ENCODE peak calls at places on chromosomes 3 and 15, in seven cellular contexts. S, Q, E, U, R, J and W are unnamed samples.

GRCh38 chr3:128133273-128133883 is 9.8 kb upstream of the RUVBL1 start:
- DNase-seq in E (no peak), J (no peak), U (no peak), S (peak), R (peak), Q (peak), W (no peak)

GRCh38 chr15:66400351-66400774 is 13.7 kb downstream of the MAP2K1 start:
- DNase-seq in Q (no peak), S (no peak), E (no peak), R (no peak), J (no peak), U (no peak), W (no peak)

GRCh38 chr3:10932596-10932995 is 60.0 kb upstream of the SLC6A1 start:
- DNase-seq in S (no peak), J (no peak), R (no peak), Q (no peak), E (no peak), U (no peak), W (no peak)

GRCh38 chr3:160667452-160667851 is 9.5 kb upstream of the ARL14 start:
- DNase-seq in U (no peak), J (no peak), E (no peak), R (no peak), Q (no peak), S (no peak), W (no peak)

GRCh38 chr15:75201609-75202250 is at the start of gene C15orf39:
- DNase-seq in R (peak), J (no peak), U (peak), E (peak), Q (peak), S (peak), W (peak)

GRCh38 chr15:62109457-62109856 is 42.7 kb downstream of the C2CD4A start:
- DNase-seq in J (no peak), R (peak), Q (no peak), U (no peak), S (no peak), E (no peak), W (no peak)

GRCh38 chr3:188052966-188053340 is 101.0 kb upstream of the LPP start:
- DNase-seq in J (no peak), Q (no peak), U (no peak), R (no peak), E (no peak), S (peak), W (no peak)

GRCh38 chr3:178302966-178303930 is 233.0 kb upstream of the KCNMB2 start:
- DNase-seq in E (no peak), Q (no peak), R (no peak), J (no peak), S (no peak), U (no peak), W (no peak)

GRCh38 chr3:46213201-46213600 is 5.1 kb upstream of the CCR1 start:
- DNase-seq in Q (no peak), S (no peak), E (no peak), J (no peak), R (no peak), U (no peak), W (no peak)

GRCh38 chr3:116413319-116413718 is 32.0 kb downstream of the LSAMP start:
- DNase-seq in U (no peak), Q (no peak), J (no peak), R (no peak), S (no peak), E (no peak), W (no peak)

GRCh38 chr15:42286445-42287029 is 13.3 kb upstream of the TMEM87A start:
- DNase-seq in Q (no peak), J (no peak), S (peak), U (no peak), R (no peak), E (no peak), W (no peak)
- TF ChIP-seq TAF1 in Q (no peak), J (no peak), S (no peak), U (no peak), R (no peak), E (no peak), W (no peak)

GRCh38 chr15:52288051-52288942 is 7.3 kb downstream of the MYO5C start:
- DNase-seq in Q (peak), S (peak), E (no peak), U (no peak), R (no peak), J (no peak), W (no peak)
- TF ChIP-seq POLR2AphosphoS5 in Q (no peak), S (peak), E (no peak), U (no peak), R (no peak), J (no peak), W (no peak)

GRCh38 chr15:35751421-35752133 is 205.6 kb upstream of the DPH6 start:
- DNase-seq in R (peak), E (no peak), U (peak), Q (peak), J (peak), S (peak), W (no peak)
- TF ChIP-seq TAF1 in R (no peak), E (no peak), U (no peak), Q (no peak), J (no peak), S (no peak), W (no peak)

GRCh38 chr15:63380151-63380827 is 1.4 kb downstream of the CA12 start:
- DNase-seq in R (peak), S (no peak), U (no peak), J (no peak), E (no peak), Q (no peak), W (no peak)

GRCh38 chr15:63380828-63381282 is 791 bp downstream of the CA12 start:
- DNase-seq in Q (no peak), U (no peak), R (no peak), J (no peak), E (no peak), S (no peak), W (no peak)

GRCh38 chr15:63382966-63383710 is 1.5 kb upstream of the CA12 start:
- DNase-seq in J (no peak), R (no peak), E (no peak), Q (no peak), S (no peak), U (no peak), W (no peak)

GRCh38 chr15:63379492-63380150 is 2.0 kb downstream of the CA12 start:
- DNase-seq in J (no peak), R (no peak), S (no peak), E (no peak), Q (no peak), U (no peak), W (no peak)

GRCh38 chr15:63381301-63382192 is at the start of gene CA12:
- DNase-seq in U (no peak), S (peak), J (no peak), R (peak), E (no peak), Q (peak), W (no peak)
- TF ChIP-seq POLR2AphosphoS5 in U (no peak), S (no peak), J (no peak), R (peak), E (no peak), Q (no peak), W (no peak)

GRCh38 chr3:183697123-183697609 is 431 bp upstream of the YEATS2 start:
- DNase-seq in S (no peak), R (no peak), Q (no peak), J (no peak), E (no peak), U (peak), W (no peak)

GRCh38 chr3:183698318-183698731 is 728 bp downstream of the YEATS2 start:
- DNase-seq in Q (no peak), E (no peak), R (peak), S (no peak), U (peak), J (no peak), W (no peak)

GRCh38 chr3:183697610-183698317 is at the start of gene YEATS2:
- DNase-seq in R (peak), E (peak), J (no peak), S (peak), U (peak), Q (peak), W (peak)

GRCh38 chr3:183699238-183699947 is 1.8 kb downstream of the YEATS2 start:
- DNase-seq in Q (no peak), S (no peak), E (no peak), U (peak), R (no peak), J (no peak), W (no peak)

GRCh38 chr3:183698760-183699159 is 1.2 kb downstream of the YEATS2 start:
- DNase-seq in U (peak), Q (no peak), R (no peak), E (no peak), J (no peak), S (no peak), W (no peak)
- TF ChIP-seq TAF1 in U (no peak), Q (no peak), R (no peak), E (no peak), J (no peak), S (no peak), W (no peak)

GRCh38 chr3:100605358-100605757 is 4.0 kb upstream of the ADGRG7 start:
- DNase-seq in S (no peak), E (no peak), J (no peak), R (no peak), U (no peak), Q (no peak), W (no peak)

GRCh38 chr3:100600181-100601042 is 9.0 kb upstream of the ADGRG7 start:
- DNase-seq in U (no peak), Q (no peak), E (no peak), J (peak), R (no peak), S (no peak), W (no peak)

GRCh38 chr3:100602506-100603444 is 6.6 kb upstream of the ADGRG7 start:
- DNase-seq in U (no peak), S (peak), Q (no peak), R (no peak), J (peak), E (no peak), W (no peak)

GRCh38 chr3:100606894-100607512 is 2.4 kb upstream of the ADGRG7 start:
- DNase-seq in E (no peak), Q (no peak), R (no peak), S (no peak), J (peak), U (no peak), W (no peak)

GRCh38 chr3:100603449-100603848 is 6.0 kb upstream of the ADGRG7 start:
- DNase-seq in S (peak), R (peak), J (no peak), Q (no peak), U (peak), E (no peak), W (no peak)
- TF ChIP-seq POLR2AphosphoS5 in S (no peak), R (no peak), J (no peak), Q (no peak), U (no peak), E (no peak), W (no peak)

GRCh38 chr3:139121513-139122220 is 77.0 kb upstream of the PRR23C start:
- DNase-seq in E (no peak), J (no peak), S (peak), U (peak), R (no peak), Q (no peak), W (no peak)

GRCh38 chr3:139122612-139123011 is 77.9 kb upstream of the PRR23C start:
- DNase-seq in Q (peak), U (no peak), J (no peak), S (no peak), R (no peak), E (no peak), W (no peak)

GRCh38 chr3:139122221-139122581 is 77.5 kb upstream of the PRR23C start:
- DNase-seq in U (no peak), S (no peak), R (no peak), E (no peak), J (no peak), Q (peak), W (no peak)

GRCh38 chr3:139123377-139124095 is 78.8 kb upstream of the PRR23C start:
- DNase-seq in S (no peak), Q (peak), U (no peak), J (no peak), E (no peak), R (no peak), W (no peak)

DNA sequence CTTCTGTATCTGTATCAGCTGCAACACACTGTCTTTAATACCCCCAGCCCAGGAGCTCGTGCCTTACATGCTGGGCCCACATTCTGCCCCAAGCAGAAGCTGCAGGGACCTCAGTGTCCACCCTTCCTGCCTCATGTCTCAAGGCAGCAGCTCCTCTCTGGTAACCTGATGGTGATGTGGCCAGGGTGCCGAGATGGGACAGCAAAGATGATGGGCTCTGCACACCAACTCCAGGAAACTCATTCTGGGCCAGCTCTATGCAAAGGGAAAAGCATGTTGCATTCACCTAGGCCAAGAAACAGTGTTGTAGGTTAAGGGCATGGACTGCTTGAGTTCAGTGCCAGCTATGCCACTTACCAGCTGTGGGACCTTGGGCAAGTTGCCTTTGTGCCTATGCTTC is 79.5 kb upstream of the PRR23C start:
- DNase-seq in R (no peak), S (no peak), U (no peak), J (no peak), Q (peak), E (no peak), W (no peak)
- TF ChIP-seq TAF1 in R (no peak), S (no peak), U (no peak), J (no peak), Q (no peak), E (no peak), W (no peak)